ENCODE peak calls at places on chromosomes 6 and 20, in six cellular contexts. U is astrocyte, V is upper lobe of right lung, Z is DND-41, E is WERI-Rb-1, P is skeletal muscle cell. Q is an unnamed sample.

GRCh38 chr20:6485376-6485775 is 282.1 kb upstream of the BMP2 start:
- DNase-seq in U (no peak), Z (no peak), P (no peak), V (no peak), E (no peak), Q (no peak)

GRCh38 chr6:77926198-77926752 is 273.4 kb downstream of the MEI4 start:
- DNase-seq in U (no peak), P (no peak), E (no peak), Z (no peak), V (no peak), Q (peak)

GRCh38 chr20:40472905-40473304 is 216.1 kb downstream of the MAFB start:
- DNase-seq in Z (no peak), V (no peak), P (no peak), E (no peak), U (no peak), Q (no peak)

GRCh38 chr20:34876161-34877001 is at the start of gene ACSS2:
- DNase-seq in P (peak), Z (peak), E (peak), U (peak), V (peak), Q (peak)

GRCh38 chr6:111767752-111768430 is 105.4 kb downstream of the FYN start:
- DNase-seq in Z (no peak), P (no peak), U (no peak), E (no peak), V (no peak), Q (no peak)

GRCh38 chr6:105430685-105431084 is 27.8 kb upstream of the PREP start:
- DNase-seq in V (no peak), Z (no peak), E (no peak), U (no peak), P (no peak), Q (no peak)

GRCh38 chr20:63842258-63842657 is 11.2 kb upstream of the ZBTB46 start:
- DNase-seq in Z (no peak), V (no peak), E (no peak), P (no peak), U (no peak), Q (no peak)

GRCh38 chr6:27720607-27721580 is 191.3 kb downstream of the OR2B2 start:
- DNase-seq in Z (no peak), U (peak), P (no peak), E (no peak), V (no peak), Q (no peak)

GRCh38 chr6:56017198-56017597 is 141.8 kb upstream of the BMP5 start:
- DNase-seq in P (no peak), E (no peak), V (no peak), U (no peak), Z (no peak), Q (no peak)

GRCh38 chr6:124888581-124889371 is 73.5 kb upstream of the RNF217 start:
- DNase-seq in U (no peak), Z (no peak), P (no peak), V (no peak), E (no peak), Q (no peak)

GRCh38 chr20:56417402-56417801 is 5.3 kb downstream of the CASS4 start:
- DNase-seq in P (no peak), V (no peak), Z (no peak), U (no peak), E (no peak), Q (no peak)

GRCh38 chr6:133608620-133609019 is 280.3 kb upstream of the TCF21 start:
- DNase-seq in E (no peak), Z (no peak), P (no peak), V (no peak), U (no peak), Q (no peak)

DNA sequence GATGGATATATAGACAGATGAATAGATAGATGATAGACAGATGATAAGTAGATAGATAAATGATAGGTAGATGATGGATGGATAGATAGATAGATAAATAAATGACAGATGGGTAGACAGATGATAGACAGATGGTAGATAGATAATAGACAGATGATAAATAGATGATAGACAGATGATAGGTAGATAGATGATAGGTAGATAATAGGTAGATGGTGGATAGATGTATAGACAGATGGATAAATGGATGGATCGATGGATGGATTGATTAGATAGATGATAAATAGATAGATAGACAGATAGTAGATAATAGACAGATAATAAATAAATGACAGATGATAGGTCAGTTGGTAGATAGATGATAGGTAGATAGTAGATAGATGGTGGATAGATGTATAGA is 212.7 kb downstream of the NFATC2 start:
- DNase-seq in Z (no peak), P (no peak), E (no peak), V (no peak), U (no peak), Q (no peak)
- H3K4me3 ChIP-seq in Z (no peak), P (no peak), E (no peak), V (no peak), U (no peak), Q (no peak)

DNA sequence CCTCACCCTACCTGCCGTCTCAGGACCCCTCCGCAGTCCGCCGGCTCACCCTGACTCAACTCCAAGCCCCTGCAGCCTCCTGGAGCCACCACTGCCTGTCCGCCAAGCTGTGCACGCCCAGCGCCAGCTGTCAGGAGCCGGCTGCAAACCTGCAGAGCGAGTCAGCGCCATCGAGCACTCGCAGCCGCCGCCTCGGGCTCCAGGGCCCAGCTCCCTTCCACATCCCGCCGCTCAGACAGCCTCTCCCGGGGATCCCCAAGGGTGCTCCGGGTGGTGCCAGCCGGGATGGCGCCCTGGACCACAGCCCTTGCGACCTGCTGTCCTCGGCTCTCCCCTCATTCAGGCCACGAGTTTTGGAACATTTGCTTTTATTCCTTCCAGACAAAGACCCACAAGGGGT is 4.2 kb downstream of the TNNC2 start:
- DNase-seq in U (no peak), V (peak), P (no peak), E (peak), Z (no peak), Q (no peak)
- H3K4me3 ChIP-seq in U (no peak), V (no peak), P (peak), E (no peak), Z (no peak), Q (no peak)

GRCh38 chr6:119026822-119027221 is 51.6 kb downstream of the FAM184A start:
- DNase-seq in V (no peak), U (no peak), E (no peak), Z (no peak), P (no peak), Q (no peak)

GRCh38 chr6:119024111-119024510 is 54.4 kb downstream of the FAM184A start:
- DNase-seq in V (no peak), U (no peak), P (no peak), Z (no peak), E (no peak), Q (no peak)

GRCh38 chr6:119025793-119026192 is 52.7 kb downstream of the FAM184A start:
- DNase-seq in U (no peak), E (no peak), P (no peak), V (no peak), Z (no peak), Q (no peak)

GRCh38 chr6:119020597-119021561 is 57.6 kb downstream of the FAM184A start:
- DNase-seq in Z (no peak), E (no peak), P (no peak), V (no peak), U (no peak), Q (peak)

GRCh38 chr6:119022796-119023195 is 55.7 kb downstream of the FAM184A start:
- DNase-seq in V (no peak), E (no peak), U (no peak), Z (no peak), P (no peak), Q (peak)
- H3K4me3 ChIP-seq in V (no peak), E (no peak), U (no peak), Z (no peak), P (no peak), Q (no peak)

GRCh38 chr6:26577720-26578072 is 19.1 kb upstream of the ABT1 start:
- DNase-seq in E (no peak), Z (no peak), U (no peak), V (no peak), P (no peak), Q (no peak)

GRCh38 chr6:26576407-26576843 is 20.3 kb upstream of the ABT1 start:
- DNase-seq in V (no peak), Z (no peak), P (no peak), U (no peak), E (no peak), Q (no peak)

GRCh38 chr6:26575494-26575939 is 21.2 kb upstream of the ABT1 start:
- DNase-seq in E (no peak), P (no peak), U (peak), Z (no peak), V (no peak), Q (no peak)

GRCh38 chr6:26578279-26578678 is 18.5 kb upstream of the ABT1 start:
- DNase-seq in Z (no peak), P (no peak), V (no peak), U (no peak), E (no peak), Q (no peak)

GRCh38 chr6:26576929-26577719 is 19.6 kb upstream of the ABT1 start:
- DNase-seq in U (peak), Z (peak), E (no peak), V (peak), P (no peak), Q (no peak)
- H3K4me3 ChIP-seq in U (peak), Z (no peak), E (no peak), V (peak), P (peak), Q (no peak)

GRCh38 chr6:6752129-6752528 is 163.6 kb downstream of the LY86 start:
- DNase-seq in U (peak), V (no peak), E (peak), Z (no peak), P (no peak), Q (no peak)
- H3K4me3 ChIP-seq in U (no peak), V (no peak), E (no peak), Z (no peak), P (no peak), Q (no peak)

DNA sequence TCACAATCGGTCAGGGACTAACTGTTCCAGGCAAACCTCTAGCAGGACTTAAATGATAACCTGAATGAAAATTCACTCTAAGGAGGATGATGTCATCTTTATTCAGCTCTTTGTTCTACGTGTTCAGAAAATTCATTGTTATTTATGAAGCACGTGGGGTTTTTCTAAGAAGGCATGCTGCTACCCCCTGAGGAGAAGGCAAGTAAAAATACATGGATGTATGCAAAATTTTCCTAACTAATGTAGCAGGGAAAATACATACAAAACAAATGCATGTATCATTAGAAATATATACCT is 42.7 kb upstream of the ATXN1 start:
- DNase-seq in E (no peak), P (no peak), U (peak), Z (no peak), V (no peak), Q (no peak)
- H3K4me3 ChIP-seq in E (no peak), P (no peak), U (no peak), Z (no peak), V (no peak), Q (no peak)

GRCh38 chr20:3680701-3681351 is 984 bp downstream of the ADAM33 start:
- DNase-seq in Z (no peak), P (no peak), E (no peak), U (no peak), V (no peak), Q (no peak)

GRCh38 chr20:3679749-3680700 is 1.8 kb downstream of the ADAM33 start:
- DNase-seq in U (peak), P (peak), E (no peak), V (no peak), Z (no peak), Q (no peak)

GRCh38 chr20:3678893-3679720 is 2.7 kb downstream of the ADAM33 start:
- DNase-seq in E (no peak), Z (no peak), V (no peak), P (no peak), U (no peak), Q (no peak)

GRCh38 chr20:3681352-3681930 is 369 bp downstream of the ADAM33 start:
- DNase-seq in Z (no peak), P (no peak), E (no peak), U (no peak), V (no peak), Q (no peak)

GRCh38 chr20:3681931-3682820 is at the start of gene ADAM33:
- DNase-seq in Z (no peak), U (no peak), E (no peak), P (no peak), V (no peak), Q (no peak)
- H3K4me3 ChIP-seq in Z (no peak), U (peak), E (no peak), P (peak), V (peak), Q (no peak)

GRCh38 chr6:99611148-99611547 is 4.5 kb downstream of the PRDM13 start:
- DNase-seq in E (no peak), V (no peak), Z (peak), P (no peak), U (no peak), Q (peak)

GRCh38 chr6:99612551-99613397 is 6.1 kb downstream of the PRDM13 start:
- DNase-seq in P (no peak), V (no peak), Z (no peak), E (peak), U (no peak), Q (no peak)

GRCh38 chr6:99613705-99614429 is 7.2 kb downstream of the PRDM13 start:
- DNase-seq in P (no peak), U (no peak), E (peak), V (no peak), Z (no peak), Q (no peak)

GRCh38 chr6:99614430-99615161 is 8.0 kb downstream of the PRDM13 start:
- DNase-seq in V (no peak), E (peak), Z (no peak), U (no peak), P (no peak), Q (no peak)

GRCh38 chr6:99613398-99613704 is 6.7 kb downstream of the PRDM13 start:
- DNase-seq in V (no peak), P (no peak), E (peak), Z (no peak), U (no peak), Q (no peak)
- H3K4me3 ChIP-seq in V (peak), P (peak), E (peak), Z (no peak), U (no peak), Q (no peak)